ENCODE peak calls at places on chromosomes 4 and X, in nine cellular contexts. Y, T, R, B, I, F, L, Q and W are unnamed samples.

GRCh38 chr4:157151711-157152110 is 68.8 kb upstream of the GRIA2 start:
- DNase-seq in Y (no peak), R (no peak), F (no peak), B (no peak), Q (peak), I (no peak), L (no peak), T (no peak), W (no peak)

GRCh38 chr4:5004496-5004895 is 14.8 kb downstream of the CYTL1 start:
- DNase-seq in Q (no peak), R (no peak), B (no peak), L (no peak), T (no peak), I (no peak), Y (no peak), F (no peak), W (no peak)

GRCh38 chr4:91171217-91171616 is 1044.0 kb downstream of the CCSER1 start:
- DNase-seq in Y (no peak), B (no peak), F (no peak), Q (peak), T (no peak), R (no peak), I (no peak), L (no peak), W (no peak)

GRCh38 chrX:43750248-43750676 is 94.2 kb downstream of the MAOA start:
- DNase-seq in Y (peak), B (peak), T (peak), L (peak), I (peak), Q (peak), R (peak), F (peak), W (no peak)

GRCh38 chr4:59500103-59500502 is 1700.0 kb upstream of the ADGRL3 start:
- DNase-seq in Y (no peak), I (no peak), Q (no peak), B (no peak), L (no peak), T (no peak), R (no peak), F (no peak), W (no peak)

GRCh38 chrX:134646170-134646569 is 12.1 kb downstream of the PLAC1 start:
- DNase-seq in Y (no peak), L (no peak), T (no peak), I (no peak), F (no peak), R (no peak), Q (no peak), B (no peak), W (no peak)

GRCh38 chr4:15455290-15455689 is 14.4 kb upstream of the CC2D2A start:
- DNase-seq in Q (peak), F (peak), I (no peak), Y (no peak), L (no peak), R (no peak), B (no peak), T (no peak), W (no peak)

GRCh38 chrX:123846598-123847038 is 13.2 kb upstream of the XIAP start:
- DNase-seq in F (peak), R (no peak), Q (peak), I (no peak), L (no peak), T (no peak), Y (no peak), B (no peak), W (no peak)

GRCh38 chr4:95585016-95585695 is 36.4 kb upstream of the UNC5C start:
- DNase-seq in L (no peak), T (no peak), B (no peak), Y (no peak), Q (no peak), R (no peak), F (no peak), I (no peak), W (no peak)

GRCh38 chrX:154534526-154535322 is 11.9 kb downstream of the G6PD start:
- DNase-seq in F (peak), Y (peak), I (peak), Q (peak), L (peak), B (peak), T (peak), R (peak), W (peak)

GRCh38 chr4:177302371-177303100 is 7.1 kb upstream of the NEIL3 start:
- DNase-seq in L (no peak), I (no peak), F (no peak), Y (no peak), B (no peak), R (no peak), Q (peak), T (no peak), W (no peak)

GRCh38 chr4:54225671-54226398 is 3.3 kb upstream of the PDGFRA start:
- DNase-seq in Y (peak), T (no peak), I (no peak), B (peak), R (no peak), L (peak), Q (peak), F (peak), W (no peak)

GRCh38 chr4:169031392-169031791 is 21.3 kb upstream of the CBR4 start:
- DNase-seq in I (no peak), T (no peak), Y (no peak), R (no peak), F (no peak), Q (no peak), B (no peak), L (no peak), W (no peak)